ENCODE peak calls at places on chromosomes 1 and 21, in five cellular contexts. P is astrocyte, W is vagina, O is caudate nucleus, H is pancreas. V is an unnamed sample.

GRCh38 chr1:184050631-184051030 is 899 bp upstream of the TSEN15 start:
- DNase-seq in P (no peak), W (no peak), O (no peak), H (no peak), V (no peak)

GRCh38 chr1:54885863-54886723 is 902 bp downstream of the DHCR24 start:
- DNase-seq in P (peak; percentile 62), W (no peak), O (peak; percentile 41), H (no peak), V (peak; percentile 65)

GRCh38 chr21:28822882-28823335 is 169.8 kb downstream of the LTN1 start:
- DNase-seq in P (no peak), W (no peak), O (no peak), H (no peak), V (no peak)

GRCh38 chr1:90488451-90488850 is 228.7 kb downstream of the BARHL2 start:
- DNase-seq in P (peak; percentile 78), W (no peak), O (no peak), H (no peak), V (no peak)

GRCh38 chr1:92317836-92318493 is 19.1 kb downstream of the RPAP2 start:
- DNase-seq in P (no peak), W (no peak), O (no peak), H (no peak), V (no peak)

GRCh38 chr1:248618878-248619277 is 16.0 kb downstream of the OR2T11 start:
- DNase-seq in P (no peak), W (no peak), O (peak; percentile 9), H (peak; percentile 81), V (peak; percentile 77)

GRCh38 chr21:41419921-41420862 is 5.8 kb upstream of the MX1 start:
- DNase-seq in P (peak; percentile 80), W (peak; percentile 93), O (peak; percentile 59), H (peak; percentile 82), V (peak; percentile 89)

GRCh38 chr1:21633992-21634475 is 35.1 kb downstream of the RAP1GAP start:
- DNase-seq in P (no peak), W (no peak), O (no peak), H (no peak), V (no peak)

GRCh38 chr1:237012789-237013383 is 8.6 kb upstream of the MT1HL1 start:
- DNase-seq in P (peak; percentile 16), W (no peak), O (no peak), H (peak; percentile 88), V (no peak)

GRCh38 chr1:33601751-33602150 is 129.3 kb downstream of the ZSCAN20 start:
- DNase-seq in P (no peak), W (no peak), O (no peak), H (no peak), V (no peak)

GRCh38 chr21:30880914-30881313 is 466 bp downstream of the KRTAP11-1 start:
- DNase-seq in P (no peak), W (no peak), O (no peak), H (no peak), V (no peak)

GRCh38 chr1:234915923-234916675 is 212.5 kb downstream of the TOMM20 start:
- DNase-seq in P (no peak), W (no peak), O (no peak), H (no peak), V (no peak)
- H3K27ac ChIP-seq in P (no peak overlapping the region), W (peak overlapping the region; percentile 75), O (no peak overlapping the region), H (peak overlapping the region; percentile 65), V (no peak overlapping the region)

GRCh38 chr1:111448482-111448917 is 556 bp downstream of the WDR77 start:
- DNase-seq in P (peak; percentile 15), W (peak; percentile 90), O (no peak), H (no peak), V (no peak)
- H3K27ac ChIP-seq in P (peak overlapping the region; percentile 71), W (peak overlapping the region; percentile 78), O (peak overlapping the region; percentile 36), H (no peak overlapping the region), V (no peak overlapping the region)

DNA sequence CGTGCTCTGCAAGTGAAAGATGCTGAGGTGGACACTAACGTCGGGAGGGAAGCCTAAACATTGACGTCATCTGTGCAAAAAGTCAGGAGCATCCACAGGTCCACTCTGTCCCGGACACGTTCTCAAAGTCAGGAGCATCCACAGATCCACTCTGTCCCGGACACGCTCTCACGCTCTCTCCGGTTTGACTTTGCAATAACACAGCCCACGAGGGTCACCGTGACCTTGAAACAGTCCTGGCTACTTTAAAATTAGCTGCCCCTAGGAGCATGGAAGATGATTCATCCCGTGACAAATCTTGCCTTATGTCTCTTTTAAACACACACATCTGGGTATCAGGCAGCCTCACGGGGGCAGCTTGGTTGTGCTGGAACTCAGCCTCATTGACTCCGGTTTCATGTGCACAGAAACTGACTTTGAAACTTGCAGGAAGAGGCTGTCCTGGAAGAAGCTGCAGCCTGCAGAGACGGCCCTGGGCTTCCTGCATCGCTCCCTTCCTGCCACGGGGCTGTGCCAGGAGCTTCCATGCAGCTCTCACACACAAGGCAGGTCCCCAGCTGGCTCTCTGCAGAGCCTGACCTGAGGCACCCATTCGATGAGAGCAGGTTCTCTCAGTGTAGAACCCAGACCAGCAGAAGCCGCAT is 18.1 kb upstream of the COL18A1 start:
- DNase-seq in P (peak; percentile 85), W (peak; percentile 97), O (no peak), H (peak; percentile 58), V (peak; percentile 52)
- H3K27ac ChIP-seq in P (no peak overlapping the region), W (peak overlapping the region; percentile 93), O (no peak overlapping the region), H (no peak overlapping the region), V (no peak overlapping the region)

GRCh38 chr21:45306832-45307571 is 19.3 kb upstream of the POFUT2 start:
- DNase-seq in P (peak; percentile 91), W (no peak), O (peak; percentile 95), H (peak; percentile 61), V (peak; percentile 53)
- H3K27ac ChIP-seq in P (peak overlapping the region; percentile 62), W (peak overlapping the region; percentile 74), O (peak overlapping the region; percentile 63), H (peak overlapping the region; percentile 81), V (peak overlapping the region; percentile 82)

GRCh38 chr1:204940591-204940990 is 69.9 kb downstream of the NFASC start:
- DNase-seq in P (no peak), W (no peak), O (no peak), H (no peak), V (no peak)

GRCh38 chr1:204943495-204943894 is 72.8 kb downstream of the NFASC start:
- DNase-seq in P (no peak), W (no peak), O (no peak), H (no peak), V (no peak)

GRCh38 chr1:204937901-204938300 is 67.2 kb downstream of the NFASC start:
- DNase-seq in P (no peak), W (no peak), O (no peak), H (no peak), V (peak; percentile 31)

GRCh38 chr1:204945565-204945977 is 74.9 kb downstream of the NFASC start:
- DNase-seq in P (no peak), W (no peak), O (peak; percentile 66), H (no peak), V (no peak)

GRCh38 chr1:204941415-204942338 is 71.0 kb downstream of the NFASC start:
- DNase-seq in P (peak; percentile 26), W (no peak), O (peak; percentile 20), H (peak; percentile 84), V (peak; percentile 92)
- H3K27ac ChIP-seq in P (no peak overlapping the region), W (peak overlapping the region; percentile 2), O (no peak overlapping the region), H (no peak overlapping the region), V (peak overlapping the region; percentile 16)

GRCh38 chr1:116409751-116410182 is 36.7 kb downstream of the ATP1A1 start:
- DNase-seq in P (no peak), W (no peak), O (peak; percentile 66), H (no peak), V (no peak)
- H3K27ac ChIP-seq in P (no peak overlapping the region), W (peak overlapping the region; percentile 33), O (peak overlapping the region; percentile 72), H (peak overlapping the region; percentile 19), V (no peak overlapping the region)

GRCh38 chr1:3176820-3177219 is 107.8 kb downstream of the PRDM16 start:
- DNase-seq in P (no peak), W (no peak), O (no peak), H (no peak), V (no peak)

GRCh38 chr1:3176028-3176427 is 107.0 kb downstream of the PRDM16 start:
- DNase-seq in P (no peak), W (no peak), O (no peak), H (no peak), V (no peak)

GRCh38 chr1:3173113-3173745 is 104.2 kb downstream of the PRDM16 start:
- DNase-seq in P (no peak), W (no peak), O (no peak), H (no peak), V (no peak)

GRCh38 chr1:3174487-3175247 is 105.7 kb downstream of the PRDM16 start:
- DNase-seq in P (peak; percentile 44), W (no peak), O (peak; percentile 62), H (peak; percentile 85), V (no peak)

DNA sequence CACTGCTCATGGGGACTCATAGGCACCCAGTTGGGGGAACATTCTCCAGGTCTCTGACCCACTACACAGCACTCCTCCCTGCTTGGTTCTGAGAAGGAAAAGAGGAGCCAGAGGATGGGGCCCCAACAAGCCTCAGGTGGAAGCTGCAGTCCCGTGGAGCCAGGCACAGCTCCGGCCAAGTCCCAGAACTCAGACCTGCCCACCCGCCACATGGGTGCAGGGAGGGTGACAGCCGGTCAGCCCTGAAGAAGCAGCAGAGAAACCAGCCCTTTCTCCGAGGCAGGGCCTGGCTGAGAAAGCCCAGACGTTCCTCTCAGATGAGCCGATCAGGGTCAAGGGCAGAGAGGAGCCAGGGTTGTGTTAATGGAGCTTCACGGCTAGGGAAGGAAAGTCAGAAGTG is 106.5 kb downstream of the PRDM16 start:
- DNase-seq in P (no peak), W (no peak), O (no peak), H (no peak), V (no peak)
- H3K27ac ChIP-seq in P (no peak overlapping the region), W (peak overlapping the region; percentile 38), O (peak overlapping the region; percentile 63), H (peak overlapping the region; percentile 76), V (no peak overlapping the region)

GRCh38 chr1:113255038-113255727 is 135.1 kb upstream of the MAGI3 start:
- DNase-seq in P (no peak), W (no peak), O (no peak), H (no peak), V (no peak)
- H3K27ac ChIP-seq in P (no peak overlapping the region), W (peak overlapping the region; percentile 20), O (no peak overlapping the region), H (peak overlapping the region; percentile 89), V (no peak overlapping the region)

GRCh38 chr21:42515708-42516502 is 2.3 kb downstream of the SLC37A1 start:
- DNase-seq in P (no peak), W (no peak), O (no peak), H (no peak), V (no peak)

GRCh38 chr21:42513151-42513984 is at the start of gene SLC37A1:
- DNase-seq in P (no peak), W (no peak), O (peak; percentile 57), H (peak; percentile 79), V (peak; percentile 81)

GRCh38 chr21:42512346-42513034 is 1.2 kb upstream of the SLC37A1 start:
- DNase-seq in P (no peak), W (no peak), O (no peak), H (no peak), V (no peak)

GRCh38 chr21:42513985-42514882 is 582 bp downstream of the SLC37A1 start:
- DNase-seq in P (no peak), W (no peak), O (peak; percentile 34), H (peak; percentile 85), V (peak; percentile 85)

GRCh38 chr21:42514883-42515228 is 1.2 kb downstream of the SLC37A1 start:
- DNase-seq in P (no peak), W (no peak), O (no peak), H (no peak), V (no peak)
- H3K27ac ChIP-seq in P (no peak overlapping the region), W (no peak overlapping the region), O (no peak overlapping the region), H (peak overlapping the region; percentile 88), V (no peak overlapping the region)

V was measured in endodermal cell.